ENCODE peak calls at places on chromosomes 11 and 22, in seven cellular contexts. N is SK-N-SH, B is fibroblast of lung, T is neural progenitor cell, K is PC-3, C is OCI-LY7, G is GM12878. Y is an unnamed sample.

GRCh38 chr11:121534131-121535093 is 81.6 kb upstream of the SORL1-AS1 start:
- DNase-seq in N (no peak), B (peak), T (no peak), K (peak), C (peak), G (no peak), Y (no peak)

GRCh38 chr11:38900156-38900679 is 2302.2 kb upstream of the RAG2 start:
- DNase-seq in N (no peak), B (no peak), T (peak), K (no peak), C (no peak), G (no peak), Y (no peak)

GRCh38 chr11:117823941-117824420 is 563 bp downstream of the FXYD2 start:
- DNase-seq in N (no peak), B (peak), T (no peak), K (no peak), C (no peak), G (no peak), Y (no peak)

GRCh38 chr11:63858628-63859550 is 20.0 kb downstream of the MARK2 start:
- DNase-seq in N (no peak), B (peak), T (no peak), K (no peak), C (no peak), G (no peak), Y (no peak)

GRCh38 chr11:93751001-93751400 is 9.5 kb downstream of the C11orf54 start:
- DNase-seq in N (no peak), B (no peak), T (no peak), K (no peak), C (no peak), G (no peak), Y (no peak)

GRCh38 chr11:68674461-68674860 is 9.9 kb upstream of the GAL start:
- DNase-seq in N (no peak), B (no peak), T (no peak), K (no peak), C (no peak), G (no peak), Y (no peak)

GRCh38 chr11:11157201-11157600 is 195.8 kb downstream of the CSNK2A3 start:
- DNase-seq in N (peak), B (peak), T (peak), K (peak), C (peak), G (no peak), Y (no peak)

GRCh38 chr11:19595840-19596751 is 116.5 kb upstream of the NAV2 start:
- DNase-seq in N (peak), B (peak), T (no peak), K (peak), C (no peak), G (no peak), Y (no peak)

GRCh38 chr11:77400775-77401469 is 73.0 kb downstream of the PAK1 start:
- DNase-seq in N (no peak), B (no peak), T (no peak), K (no peak), C (no peak), G (no peak), Y (no peak)

GRCh38 chr11:14422052-14422813 is 63.2 kb upstream of the RRAS2 start:
- DNase-seq in N (peak), B (peak), T (peak), K (peak), C (no peak), G (no peak), Y (peak)

GRCh38 chr22:23080542-23081290 is 10.4 kb downstream of the GNAZ start:
- DNase-seq in N (no peak), B (no peak), T (no peak), K (no peak), C (no peak), G (no peak), Y (no peak)

GRCh38 chr22:32701021-32701420 is 100.5 kb upstream of the TIMP3 start:
- DNase-seq in N (no peak), B (peak), T (no peak), K (no peak), C (no peak), G (no peak), Y (no peak)

GRCh38 chr22:19122752-19123492 is 710 bp upstream of the DGCR2 start:
- DNase-seq in N (peak), B (peak), T (no peak), K (no peak), C (no peak), G (no peak), Y (no peak)

GRCh38 chr11:77175869-77176539 is 48.0 kb downstream of the MYO7A start:
- DNase-seq in N (no peak), B (no peak), T (peak), K (no peak), C (no peak), G (no peak), Y (no peak)

GRCh38 chr11:46970913-46971625 is 34.5 kb downstream of the CSTPP1 start:
- DNase-seq in N (no peak), B (no peak), T (no peak), K (no peak), C (no peak), G (no peak), Y (no peak)

GRCh38 chr11:82701847-82702520 is 31.7 kb downstream of the FAM181B start:
- DNase-seq in N (peak), B (peak), T (peak), K (peak), C (peak), G (no peak), Y (peak)

GRCh38 chr11:9172394-9172793 is 81.0 kb upstream of the SCUBE2 start:
- DNase-seq in N (no peak), B (no peak), T (no peak), K (no peak), C (no peak), G (no peak), Y (no peak)

GRCh38 chr11:1272531-1272930 is 36.9 kb downstream of the TOLLIP start:
- DNase-seq in N (no peak), B (no peak), T (no peak), K (no peak), C (no peak), G (no peak), Y (no peak)

GRCh38 chr22:48238018-48238915 is 1475.8 kb downstream of the TBC1D22A start:
- DNase-seq in N (no peak), B (no peak), T (no peak), K (no peak), C (no peak), G (no peak), Y (no peak)

GRCh38 chr11:72767203-72768062 is 15.2 kb upstream of the ARAP1 start:
- DNase-seq in N (no peak), B (no peak), T (no peak), K (no peak), C (no peak), G (no peak), Y (no peak)

GRCh38 chr11:31421840-31422239 is 52.2 kb downstream of the DNAJC24 start:
- DNase-seq in N (no peak), B (no peak), T (peak), K (no peak), C (no peak), G (no peak), Y (no peak)

GRCh38 chr11:101129203-101129943 is at the start of gene PGR:
- DNase-seq in N (peak), B (peak), T (peak), K (no peak), C (no peak), G (no peak), Y (no peak)

GRCh38 chr22:22770280-22770871 is 117.2 kb upstream of the IGLL5 start:
- DNase-seq in N (peak), B (peak), T (peak), K (peak), C (peak), G (no peak), Y (no peak)

GRCh38 chr22:49971232-49972162 is 10.9 kb downstream of the PIM3 start:
- DNase-seq in N (peak), B (peak), T (peak), K (peak), C (no peak), G (no peak), Y (no peak)

GRCh38 chr11:62044639-62045121 is 77.2 kb upstream of the FTH1 start:
- DNase-seq in N (no peak), B (no peak), T (no peak), K (peak), C (no peak), G (no peak), Y (no peak)
- H2AFZ ChIP-seq in N (no peak), B (no peak), T (no peak), K (no peak), C (no peak), G (no peak), Y (no peak)

GRCh38 chr11:114293201-114293711 is 2.9 kb upstream of the NNMT start:
- DNase-seq in N (no peak), B (no peak), T (no peak), K (peak), C (no peak), G (no peak), Y (no peak)
- H3K27ac ChIP-seq in N (peak), B (peak), T (no peak), K (peak), C (no peak), G (no peak), Y (no peak)

DNA sequence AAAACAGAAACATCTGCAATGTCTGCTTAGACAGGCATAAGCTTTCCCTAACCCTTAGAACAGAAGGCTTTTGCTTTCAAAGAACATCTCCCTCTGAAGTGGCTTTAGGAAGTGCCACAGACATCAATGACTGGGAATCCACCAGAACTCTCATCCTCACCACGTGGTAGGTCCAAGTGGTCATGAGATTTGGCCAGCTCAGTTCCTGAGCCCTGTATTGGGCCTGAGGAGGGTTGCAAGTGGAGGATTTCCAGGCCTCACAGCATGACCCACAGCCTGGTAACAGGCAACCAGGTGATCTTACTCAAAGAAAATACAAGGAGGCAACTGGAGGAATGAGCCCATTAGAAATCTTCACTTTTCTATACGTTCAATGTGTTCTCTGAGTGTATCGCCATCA is 1.6 kb downstream of the CASP1 start:
- DNase-seq in N (no peak), B (no peak), T (no peak), K (no peak), C (no peak), G (no peak), Y (no peak)
- H3K4me2 ChIP-seq in N (no peak), B (peak), T (no peak), K (no peak), C (no peak), G (peak), Y (peak)

GRCh38 chr22:44668886-44669724 is 32.9 kb upstream of the PRR5 start:
- DNase-seq in N (peak), B (no peak), T (no peak), K (no peak), C (no peak), G (no peak), Y (no peak)

GRCh38 chr22:44667829-44668189 is 34.2 kb upstream of the PRR5 start:
- DNase-seq in N (no peak), B (no peak), T (no peak), K (no peak), C (no peak), G (no peak), Y (no peak)

GRCh38 chr22:44669725-44670027 is 32.3 kb upstream of the PRR5 start:
- DNase-seq in N (peak), B (no peak), T (peak), K (no peak), C (no peak), G (no peak), Y (no peak)

GRCh38 chr22:44667276-44667675 is 34.7 kb upstream of the PRR5 start:
- DNase-seq in N (peak), B (no peak), T (no peak), K (no peak), C (no peak), G (no peak), Y (no peak)

GRCh38 chr22:44668190-44668885 is 33.7 kb upstream of the PRR5 start:
- DNase-seq in N (peak), B (no peak), T (peak), K (no peak), C (no peak), G (no peak), Y (no peak)
- H2AFZ ChIP-seq in N (peak), B (no peak), T (peak), K (no peak), C (no peak), G (no peak), Y (no peak)

GRCh38 chr11:74023291-74023690 is 14.4 kb upstream of the UCP3 start:
- DNase-seq in N (no peak), B (no peak), T (no peak), K (no peak), C (no peak), G (no peak), Y (no peak)
- H3K27ac ChIP-seq in N (no peak), B (no peak), T (no peak), K (no peak), C (no peak), G (no peak), Y (no peak)

GRCh38 chr11:120326845-120327281 is 1.8 kb downstream of the TLCD5 start:
- DNase-seq in N (no peak), B (peak), T (no peak), K (peak), C (no peak), G (no peak), Y (no peak)

GRCh38 chr11:120327311-120327710 is 2.2 kb downstream of the TLCD5 start:
- DNase-seq in N (no peak), B (no peak), T (no peak), K (no peak), C (no peak), G (no peak), Y (no peak)

GRCh38 chr11:120329556-120329955 is 4.5 kb downstream of the TLCD5 start:
- DNase-seq in N (no peak), B (no peak), T (no peak), K (no peak), C (no peak), G (no peak), Y (no peak)

GRCh38 chr11:120326228-120326627 is 1.1 kb downstream of the TLCD5 start:
- DNase-seq in N (no peak), B (peak), T (no peak), K (no peak), C (no peak), G (no peak), Y (no peak)

DNA sequence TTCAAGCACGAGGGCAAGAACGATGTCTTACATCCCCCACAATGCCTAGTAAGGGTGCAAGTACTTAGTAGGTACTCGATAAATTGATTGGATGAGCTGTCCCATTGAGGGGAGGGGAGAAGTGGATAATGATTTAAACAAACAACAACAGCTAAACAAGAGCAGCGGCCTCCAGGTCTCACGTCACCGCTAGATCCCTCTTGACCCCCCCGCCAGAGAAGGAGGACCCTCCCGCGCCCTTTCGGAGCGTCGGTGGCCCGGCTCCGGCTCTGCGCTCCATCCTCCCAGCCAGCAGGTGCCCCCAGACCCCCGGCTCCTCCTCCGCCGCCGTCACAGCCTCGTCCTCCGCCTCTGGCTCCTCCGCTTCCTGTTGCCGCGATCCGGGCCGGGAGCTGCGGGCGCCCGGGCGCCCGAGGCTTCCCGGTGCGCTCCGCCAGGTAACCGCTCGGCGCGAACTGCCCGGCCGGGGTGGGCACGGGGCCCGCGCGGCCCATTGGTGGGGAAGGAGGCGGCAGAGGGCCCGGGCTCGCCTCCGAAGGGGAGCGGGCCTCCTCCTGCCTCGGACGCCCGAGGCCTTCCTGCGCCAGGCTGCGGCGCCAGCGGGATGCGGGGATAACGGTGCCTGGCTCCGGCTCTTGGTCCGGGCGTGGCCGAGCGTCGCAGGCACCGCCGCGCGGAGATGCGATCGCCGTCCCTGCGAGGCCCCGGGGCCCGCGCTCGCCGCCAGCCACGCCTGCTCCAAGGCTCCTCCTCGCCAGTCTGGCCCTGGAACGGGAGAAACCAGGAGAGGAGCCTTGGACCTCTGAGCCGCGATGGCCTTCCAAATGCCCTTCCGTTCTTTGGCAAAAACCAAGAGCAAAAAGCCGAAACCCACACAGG is at the start of gene TLCD5:
- DNase-seq in N (peak), B (peak), T (peak), K (peak), C (peak), G (no peak), Y (no peak)
- H3K4me2 ChIP-seq in N (peak), B (peak), T (peak), K (peak), C (peak), G (peak), Y (peak)

DNA sequence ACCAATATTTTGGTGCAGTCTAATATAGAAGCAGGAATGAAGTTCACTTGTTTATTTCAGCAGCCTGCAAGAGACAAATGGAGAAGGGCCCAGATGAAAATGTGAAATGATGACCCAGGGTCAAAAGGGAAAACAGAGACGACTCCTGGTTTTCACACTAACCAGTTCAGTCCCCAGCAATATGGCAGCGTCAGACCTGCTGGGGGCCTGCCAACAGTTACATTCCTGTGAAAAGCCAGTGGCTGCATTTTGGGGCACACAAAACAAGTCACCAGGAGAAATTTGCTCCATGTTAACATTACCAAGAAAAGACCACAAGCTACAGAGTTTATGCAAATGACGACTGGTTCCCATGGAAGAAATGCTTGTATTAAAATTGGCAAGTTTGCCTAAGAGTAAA is 80.2 kb downstream of the CCDC34 start:
- DNase-seq in N (no peak), B (peak), T (peak), K (no peak), C (no peak), G (no peak), Y (no peak)
- H2AFZ ChIP-seq in N (no peak), B (no peak), T (peak), K (no peak), C (no peak), G (no peak), Y (no peak)

GRCh38 chr11:128040603-128041002 is 546.8 kb downstream of the ETS1 start:
- DNase-seq in N (peak), B (peak), T (no peak), K (peak), C (no peak), G (no peak), Y (no peak)
- H3K27ac ChIP-seq in N (peak), B (no peak), T (no peak), K (no peak), C (no peak), G (no peak), Y (no peak)

Y was measured in keratinocyte.